ENCODE peak calls at places on chromosome 12, in five cellular contexts. U, L, M, D and C are unnamed samples.

GRCh38 chr12:93447555-93448265 is 6.0 kb upstream of the UBE2N start:
- DNase-seq in D (no peak), M (no peak), L (no peak), U (no peak), C (no peak)

GRCh38 chr12:104674083-104674482 is 217.3 kb downstream of the CHST11 start:
- DNase-seq in U (no peak), D (no peak), L (no peak), M (no peak), C (no peak)

GRCh38 chr12:4643747-4644146 is 5.1 kb downstream of the AKAP3 start:
- DNase-seq in M (no peak), L (no peak), U (no peak), D (no peak), C (no peak)

GRCh38 chr12:8648598-8649205 is 13.9 kb downstream of the MFAP5 start:
- DNase-seq in L (no peak), M (no peak), D (no peak), U (no peak), C (no peak)

GRCh38 chr12:120887253-120888043 is 16.7 kb downstream of the SPPL3 start:
- DNase-seq in L (no peak), U (no peak), M (no peak), D (no peak), C (no peak)

GRCh38 chr12:120720234-120720968 is 5.2 kb upstream of the ACADS start:
- DNase-seq in U (peak), D (no peak), L (no peak), M (no peak), C (peak)

GRCh38 chr12:61870658-61871559 is 389.3 kb upstream of the USP15 start:
- DNase-seq in L (no peak), U (peak), M (no peak), D (no peak), C (no peak)

GRCh38 chr12:99704458-99704857 is 56.9 kb downstream of the GARIN6 start:
- DNase-seq in M (no peak), U (no peak), D (no peak), L (no peak), C (no peak)

GRCh38 chr12:122026706-122027328 is 5.1 kb downstream of the BCL7A start:
- DNase-seq in D (no peak), L (peak), U (no peak), M (no peak), C (no peak)

GRCh38 chr12:58651850-58652249 is 268.5 kb downstream of the LRIG3 start:
- DNase-seq in M (no peak), U (no peak), D (no peak), L (no peak), C (no peak)

GRCh38 chr12:124675881-124676688 is 108.7 kb upstream of the NCOR2 start:
- DNase-seq in M (no peak), D (no peak), U (peak), L (no peak), C (peak)

GRCh38 chr12:69389836-69390235 is 30.3 kb downstream of the YEATS4 start:
- DNase-seq in U (peak), M (no peak), L (no peak), D (no peak), C (peak)

GRCh38 chr12:122684297-122684696 is 18.9 kb downstream of the HCAR2 start:
- DNase-seq in M (no peak), U (no peak), L (no peak), D (no peak), C (no peak)

GRCh38 chr12:14138495-14138894 is 157.1 kb upstream of the GRIN2B start:
- DNase-seq in M (peak), L (peak), D (peak), U (no peak), C (no peak)

GRCh38 chr12:47768323-47768811 is 4.7 kb upstream of the SLC48A1 start:
- DNase-seq in M (no peak), U (no peak), D (no peak), L (no peak), C (peak)

GRCh38 chr12:1369942-1370620 is 224.3 kb downstream of the FBXL14 start:
- DNase-seq in M (no peak), L (no peak), D (no peak), U (no peak), C (no peak)

GRCh38 chr12:49058366-49059062 is 2.1 kb downstream of the KMT2D start:
- DNase-seq in M (no peak), D (no peak), U (no peak), L (no peak), C (no peak)

GRCh38 chr12:91978143-91978542 is 167.5 kb downstream of the BTG1 start:
- DNase-seq in U (peak), M (no peak), D (no peak), L (no peak), C (no peak)

GRCh38 chr12:124805050-124805449 is 58.6 kb downstream of the SCARB1 start:
- DNase-seq in L (no peak), D (no peak), M (no peak), U (no peak), C (no peak)

GRCh38 chr12:47833591-47834012 is 13.9 kb upstream of the HDAC7 start:
- DNase-seq in L (peak), U (no peak), M (no peak), D (no peak), C (no peak)

GRCh38 chr12:78328524-78328923 is 497.8 kb downstream of the NAV3 start:
- DNase-seq in L (no peak), M (no peak), D (no peak), U (no peak), C (no peak)

GRCh38 chr12:89980236-89980635 is 271.6 kb upstream of the ATP2B1 start:
- DNase-seq in L (no peak), U (peak), D (no peak), M (no peak), C (peak)

GRCh38 chr12:8950702-8951478 is 1.4 kb upstream of the M6PR start:
- DNase-seq in U (peak), M (no peak), D (no peak), L (no peak), C (no peak)

GRCh38 chr12:6854036-6854435 is 2.1 kb downstream of the USP5 start:
- DNase-seq in D (no peak), U (no peak), M (no peak), L (no peak), C (no peak)

GRCh38 chr12:50991296-50991695 is 34.9 kb downstream of the SLC11A2 start:
- DNase-seq in M (no peak), U (no peak), D (no peak), L (no peak), C (no peak)

GRCh38 chr12:40632171-40632570 is 60.1 kb upstream of the CNTN1 start:
- DNase-seq in U (no peak), D (no peak), M (no peak), L (no peak), C (no peak)

DNA sequence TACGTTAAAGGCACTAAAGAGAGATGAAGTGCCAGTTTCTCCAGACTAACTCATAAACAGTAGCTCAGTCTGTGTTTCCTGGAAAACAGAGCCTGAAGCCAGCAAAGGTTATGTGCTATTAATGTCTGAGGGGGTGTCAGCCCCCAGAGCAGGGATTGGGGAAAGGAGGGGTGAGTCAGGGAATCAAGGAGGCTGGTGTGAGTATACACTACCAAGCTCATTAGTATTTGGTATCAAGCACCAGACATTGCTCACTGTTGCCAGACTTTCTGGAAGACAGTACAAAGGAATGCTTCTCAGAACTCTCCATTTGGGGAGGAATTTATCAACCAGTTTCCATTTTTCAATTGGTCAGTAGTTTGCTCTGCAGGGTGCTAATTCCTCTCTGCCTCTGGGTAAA is 443.4 kb downstream of the GLT1D1 start:
- DNase-seq in L (no peak), M (no peak), U (no peak), D (no peak), C (no peak)
- H2BK12ac ChIP-seq in L (no peak), M (no peak), U (no peak), D (no peak), C (no peak)

GRCh38 chr12:109065853-109066193 is 13.4 kb downstream of the USP30 start:
- DNase-seq in D (peak), M (no peak), U (no peak), L (no peak), C (no peak)
- H2BK12ac ChIP-seq in D (no peak), M (no peak), U (no peak), L (no peak), C (no peak)

DNA sequence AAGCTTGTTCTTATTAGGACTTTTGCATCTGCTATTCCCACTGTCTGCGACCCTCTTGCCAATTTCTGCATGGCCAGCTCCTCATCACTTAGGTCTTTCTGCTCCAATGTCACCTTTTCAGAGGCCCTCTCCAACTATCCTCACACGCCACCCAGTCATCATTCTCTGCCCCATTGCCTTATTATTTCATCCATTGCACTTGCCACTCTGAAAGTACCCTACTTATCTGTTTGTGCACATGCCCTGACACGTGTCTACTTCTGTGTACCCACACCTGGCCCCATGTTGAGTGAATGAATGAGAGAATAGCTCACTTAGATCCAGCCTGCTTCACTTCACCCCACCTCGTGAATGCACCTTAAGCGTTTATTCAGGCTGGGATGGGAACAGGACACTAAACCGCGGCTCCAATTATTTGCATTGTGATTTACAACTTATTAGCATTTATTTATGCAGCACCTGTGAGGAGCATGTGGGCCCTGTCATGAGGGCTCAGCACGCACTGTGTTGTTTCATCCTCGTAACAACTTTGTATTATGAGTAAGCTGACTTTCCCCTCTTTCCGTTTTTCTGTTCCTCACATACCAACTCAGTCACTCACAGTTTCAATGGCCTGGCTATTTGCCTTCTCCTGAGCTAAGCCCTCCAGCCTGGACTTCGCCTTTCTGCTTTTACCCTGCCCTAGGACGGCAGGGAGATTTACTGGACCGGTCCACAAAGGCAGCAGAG is 218.9 kb upstream of the TBX3 start:
- DNase-seq in M (no peak), L (no peak), U (peak), D (no peak), C (no peak)
- H2BK12ac ChIP-seq in M (no peak), L (no peak), U (peak), D (no peak), C (no peak)

DNA sequence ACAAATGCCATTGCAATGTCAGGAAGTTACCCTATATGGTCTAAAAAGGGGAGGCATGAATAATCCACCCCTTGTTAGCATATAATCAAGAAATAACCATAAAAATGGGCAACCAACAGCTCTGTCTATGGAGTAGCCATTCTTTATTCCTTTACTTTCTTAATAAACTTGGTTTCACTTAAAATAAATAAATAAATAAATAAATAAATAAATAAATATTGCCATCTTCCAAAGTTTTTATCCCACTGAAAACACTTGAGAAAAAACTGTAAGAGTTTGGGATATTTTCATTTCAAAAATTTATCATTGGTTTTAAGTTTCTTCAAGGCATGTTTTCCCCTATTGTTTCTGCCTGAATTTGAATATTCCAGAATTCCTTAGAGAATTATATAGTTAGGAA is 89.8 kb downstream of the SYT10 start:
- DNase-seq in M (no peak), U (no peak), D (no peak), L (no peak), C (no peak)
- H2BK12ac ChIP-seq in M (no peak), U (no peak), D (no peak), L (no peak), C (no peak)

GRCh38 chr12:16914853-16915252 is 308.9 kb upstream of the LMO3 start:
- DNase-seq in L (no peak), U (no peak), D (no peak), M (no peak), C (no peak)
- H2BK12ac ChIP-seq in L (no peak), U (no peak), D (no peak), M (no peak), C (no peak)

DNA sequence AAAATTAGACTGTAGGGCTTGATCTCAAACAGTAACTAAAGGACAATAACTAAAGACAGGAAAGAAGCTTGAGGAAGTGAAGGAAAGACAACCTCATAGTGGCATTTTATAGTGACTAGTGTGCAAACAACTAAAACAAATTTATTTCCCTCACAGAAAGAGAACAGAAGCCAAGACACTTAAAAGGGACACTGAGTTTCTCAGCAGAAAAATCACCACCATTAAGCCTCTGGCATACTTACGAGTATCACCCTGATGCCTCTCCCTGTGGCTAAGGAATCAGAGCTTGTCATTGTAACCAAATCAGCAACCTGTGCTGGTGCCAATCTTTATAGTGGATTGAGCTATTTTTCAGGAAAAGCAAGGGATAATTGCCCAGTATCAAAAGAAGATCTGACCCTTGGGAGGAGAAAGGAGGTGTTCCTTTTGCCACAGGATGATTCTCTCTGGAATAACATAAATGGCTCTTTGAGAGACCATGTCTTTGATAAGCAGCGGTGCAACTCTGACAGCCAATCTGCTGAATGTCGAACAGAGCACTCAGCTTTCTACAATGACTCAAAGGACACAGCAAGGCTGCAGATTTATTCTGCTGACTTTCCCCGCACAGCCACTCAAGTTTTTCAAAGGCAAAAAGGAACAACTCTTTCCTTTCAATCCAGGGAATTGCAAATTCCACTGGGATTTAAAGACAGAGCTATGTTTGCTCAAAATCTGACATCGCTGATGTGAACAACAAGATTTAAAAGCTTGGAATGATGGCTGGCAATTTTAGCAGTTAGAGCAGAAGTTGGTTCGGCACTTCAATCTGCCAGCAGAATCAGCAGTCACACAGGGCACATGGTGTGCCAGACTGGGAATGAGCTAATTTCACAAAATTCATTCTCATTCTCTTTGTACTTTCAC is 34.6 kb downstream of the ATF7 start:
- DNase-seq in U (peak), L (no peak), D (no peak), M (peak), C (no peak)
- H2BK12ac ChIP-seq in U (no peak), L (no peak), D (no peak), M (no peak), C (no peak)